ENCODE peak calls at places on chromosomes 7 and 10, in seven cellular contexts. One of them, this sample, is unnamed.

GRCh38 chr7:121448429-121448828 is 52.3 kb upstream of the FAM3C start:
- DNase-seq in body of pancreas: no peak
- DNase-seq in ovary: no peak
- DNase-seq in epithelial cell of prostate: no peak
- DNase-seq in WERI-Rb-1: no peak
- DNase-seq in A549: no peak
- DNase-seq in psoas muscle: no peak
- DNase-seq in this sample: no peak

GRCh38 chr7:11690395-11690794 is 141.6 kb downstream of the THSD7A start:
- DNase-seq in ovary: no peak
- DNase-seq in psoas muscle: no peak
- DNase-seq in WERI-Rb-1: no peak
- DNase-seq in A549: no peak
- DNase-seq in body of pancreas: no peak
- DNase-seq in epithelial cell of prostate: no peak
- DNase-seq in this sample: no peak

GRCh38 chr7:28395404-28395803 is 16.9 kb upstream of the CREB5 start:
- DNase-seq in ovary: no peak
- DNase-seq in body of pancreas: no peak
- DNase-seq in psoas muscle: no peak
- DNase-seq in WERI-Rb-1: no peak
- DNase-seq in A549: no peak
- DNase-seq in epithelial cell of prostate: no peak
- DNase-seq in this sample: no peak

GRCh38 chr7:100107890-100108289 is 6.4 kb downstream of the AP4M1 start:
- DNase-seq in body of pancreas: no peak
- DNase-seq in A549: no peak
- DNase-seq in psoas muscle: no peak
- DNase-seq in WERI-Rb-1: no peak
- DNase-seq in epithelial cell of prostate: no peak
- DNase-seq in ovary: no peak
- DNase-seq in this sample: no peak

GRCh38 chr10:59037018-59037389 is 139.4 kb upstream of the PHYHIPL start:
- DNase-seq in WERI-Rb-1: no peak
- DNase-seq in ovary: no peak
- DNase-seq in A549: no peak
- DNase-seq in body of pancreas: no peak
- DNase-seq in psoas muscle: no peak
- DNase-seq in epithelial cell of prostate: no peak
- DNase-seq in this sample: no peak

GRCh38 chr7:100654908-100655831 is 1.1 kb downstream of the ACTL6B start:
- DNase-seq in epithelial cell of prostate: no peak
- DNase-seq in A549: no peak
- DNase-seq in WERI-Rb-1: no peak
- DNase-seq in body of pancreas: no peak
- DNase-seq in psoas muscle: no peak
- DNase-seq in ovary: no peak
- DNase-seq in this sample: no peak

GRCh38 chr10:132497083-132497680 is 40.4 kb upstream of the INPP5A start:
- DNase-seq in WERI-Rb-1: peak; percentile 5
- DNase-seq in psoas muscle: peak; percentile 60
- DNase-seq in ovary: peak; percentile 32
- DNase-seq in body of pancreas: peak; percentile 7
- DNase-seq in epithelial cell of prostate: no peak
- DNase-seq in A549: no peak
- DNase-seq in this sample: no peak

GRCh38 chr10:113527181-113527580 is 25.7 kb upstream of the HABP2 start:
- DNase-seq in WERI-Rb-1: peak; percentile 22
- DNase-seq in ovary: no peak
- DNase-seq in body of pancreas: no peak
- DNase-seq in psoas muscle: no peak
- DNase-seq in epithelial cell of prostate: no peak
- DNase-seq in A549: no peak
- DNase-seq in this sample: no peak

GRCh38 chr10:93678386-93678785 is 24.0 kb downstream of the FRA10AC1 start:
- DNase-seq in A549: no peak
- DNase-seq in ovary: no peak
- DNase-seq in psoas muscle: no peak
- DNase-seq in body of pancreas: no peak
- DNase-seq in WERI-Rb-1: no peak
- DNase-seq in epithelial cell of prostate: no peak
- DNase-seq in this sample: no peak

DNA sequence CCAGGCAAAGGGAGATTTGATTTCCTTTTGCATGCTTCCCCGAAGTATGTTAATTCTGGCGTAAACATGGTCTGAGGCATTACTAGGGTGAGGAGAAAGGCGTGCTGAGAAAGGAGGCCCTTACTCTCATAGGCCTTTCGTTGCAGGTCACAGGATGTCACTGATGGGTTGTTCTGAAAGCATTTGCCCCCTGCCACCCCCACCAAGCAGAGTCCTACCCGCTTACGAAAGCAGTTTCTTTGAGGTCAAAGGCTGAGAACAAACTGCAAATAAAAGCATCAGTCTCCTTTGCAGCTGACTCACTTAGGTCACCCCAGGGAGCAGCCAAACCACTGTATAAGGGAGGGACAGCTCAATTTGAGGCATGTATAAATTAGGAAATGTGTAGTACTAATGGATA is 57.1 kb downstream of the BPGM start:
- DNase-seq in WERI-Rb-1: no peak
- DNase-seq in ovary: peak; percentile 79
- DNase-seq in epithelial cell of prostate: no peak
- DNase-seq in A549: no peak
- DNase-seq in body of pancreas: no peak
- DNase-seq in psoas muscle: no peak
- DNase-seq in this sample: no peak
- H3K27ac ChIP-seq in WERI-Rb-1: no peak overlapping the region
- H3K27ac ChIP-seq in ovary: peak overlapping the region; percentile 56
- H3K27ac ChIP-seq in epithelial cell of prostate: no peak overlapping the region
- H3K27ac ChIP-seq in A549: peak overlapping the region; percentile 15
- H3K27ac ChIP-seq in body of pancreas: no peak overlapping the region
- H3K27ac ChIP-seq in psoas muscle: no peak overlapping the region
- H3K27ac ChIP-seq in this sample: no peak overlapping the region

GRCh38 chr10:62380002-62380401 is 5.8 kb downstream of the ZNF365 start:
- DNase-seq in A549: peak; percentile 76
- DNase-seq in psoas muscle: no peak
- DNase-seq in body of pancreas: no peak
- DNase-seq in epithelial cell of prostate: peak; percentile 89
- DNase-seq in WERI-Rb-1: no peak
- DNase-seq in ovary: no peak
- DNase-seq in this sample: peak; percentile 92
- H3K27ac ChIP-seq in A549: peak overlapping the region; percentile 79
- H3K27ac ChIP-seq in psoas muscle: no peak overlapping the region
- H3K27ac ChIP-seq in body of pancreas: no peak overlapping the region
- H3K27ac ChIP-seq in epithelial cell of prostate: peak overlapping the region; percentile 99
- H3K27ac ChIP-seq in WERI-Rb-1: no peak overlapping the region
- H3K27ac ChIP-seq in ovary: no peak overlapping the region
- H3K27ac ChIP-seq in this sample: peak overlapping the region; percentile 81

DNA sequence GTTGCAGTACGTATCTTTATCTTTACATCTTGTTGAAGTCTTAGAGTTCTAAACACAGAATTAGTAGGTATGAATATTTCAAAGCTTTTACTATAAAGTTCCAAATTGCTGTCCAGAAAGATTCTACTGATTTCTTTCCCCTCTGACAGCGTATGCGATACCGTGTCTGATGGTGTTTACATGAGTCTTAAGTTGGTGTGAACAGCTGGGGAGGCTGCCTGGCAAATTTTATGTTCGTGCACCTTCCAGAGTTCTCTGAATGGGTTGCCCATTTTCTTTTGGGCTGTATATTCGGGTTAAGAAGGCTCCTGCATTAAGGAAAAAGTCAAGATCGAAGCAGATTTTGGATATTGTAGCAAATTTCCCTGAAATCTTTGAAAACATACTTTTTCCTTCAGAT is 8.3 kb downstream of the MDH2 start:
- DNase-seq in epithelial cell of prostate: no peak
- DNase-seq in WERI-Rb-1: no peak
- DNase-seq in body of pancreas: no peak
- DNase-seq in A549: no peak
- DNase-seq in psoas muscle: no peak
- DNase-seq in ovary: no peak
- DNase-seq in this sample: no peak
- H3K27ac ChIP-seq in epithelial cell of prostate: no peak overlapping the region
- H3K27ac ChIP-seq in WERI-Rb-1: no peak overlapping the region
- H3K27ac ChIP-seq in body of pancreas: peak overlapping the region; percentile 66
- H3K27ac ChIP-seq in A549: no peak overlapping the region
- H3K27ac ChIP-seq in psoas muscle: peak overlapping the region; percentile 88
- H3K27ac ChIP-seq in ovary: no peak overlapping the region
- H3K27ac ChIP-seq in this sample: no peak overlapping the region

GRCh38 chr7:5423272-5423843 is at the start of gene TNRC18:
- DNase-seq in A549: no peak
- DNase-seq in ovary: peak; percentile 79
- DNase-seq in WERI-Rb-1: no peak
- DNase-seq in psoas muscle: peak; percentile 76
- DNase-seq in body of pancreas: peak; percentile 48
- DNase-seq in epithelial cell of prostate: no peak
- DNase-seq in this sample: no peak
- H3K27ac ChIP-seq in A549: peak within 1 kb of the TSS; percentile 96
- H3K27ac ChIP-seq in ovary: peak within 1 kb of the TSS; percentile 99
- H3K27ac ChIP-seq in WERI-Rb-1: peak within 1 kb of the TSS; percentile 97
- H3K27ac ChIP-seq in psoas muscle: peak within 1 kb of the TSS; percentile 100
- H3K27ac ChIP-seq in body of pancreas: peak within 1 kb of the TSS; percentile 98
- H3K27ac ChIP-seq in epithelial cell of prostate: peak within 1 kb of the TSS; percentile 99
- H3K27ac ChIP-seq in this sample: peak within 1 kb of the TSS; percentile 96

GRCh38 chr10:74825371-74826141 is 844 bp upstream of the KAT6B start:
- DNase-seq in epithelial cell of prostate: no peak
- DNase-seq in body of pancreas: no peak
- DNase-seq in ovary: peak; percentile 80
- DNase-seq in WERI-Rb-1: peak; percentile 57
- DNase-seq in psoas muscle: no peak
- DNase-seq in A549: no peak
- DNase-seq in this sample: no peak
- H3K27ac ChIP-seq in epithelial cell of prostate: peak overlapping the region; percentile 86
- H3K27ac ChIP-seq in body of pancreas: peak overlapping the region; percentile 86
- H3K27ac ChIP-seq in ovary: peak overlapping the region; percentile 69
- H3K27ac ChIP-seq in WERI-Rb-1: peak overlapping the region; percentile 77
- H3K27ac ChIP-seq in psoas muscle: peak overlapping the region; percentile 88
- H3K27ac ChIP-seq in A549: peak overlapping the region; percentile 98
- H3K27ac ChIP-seq in this sample: no peak overlapping the region

DNA sequence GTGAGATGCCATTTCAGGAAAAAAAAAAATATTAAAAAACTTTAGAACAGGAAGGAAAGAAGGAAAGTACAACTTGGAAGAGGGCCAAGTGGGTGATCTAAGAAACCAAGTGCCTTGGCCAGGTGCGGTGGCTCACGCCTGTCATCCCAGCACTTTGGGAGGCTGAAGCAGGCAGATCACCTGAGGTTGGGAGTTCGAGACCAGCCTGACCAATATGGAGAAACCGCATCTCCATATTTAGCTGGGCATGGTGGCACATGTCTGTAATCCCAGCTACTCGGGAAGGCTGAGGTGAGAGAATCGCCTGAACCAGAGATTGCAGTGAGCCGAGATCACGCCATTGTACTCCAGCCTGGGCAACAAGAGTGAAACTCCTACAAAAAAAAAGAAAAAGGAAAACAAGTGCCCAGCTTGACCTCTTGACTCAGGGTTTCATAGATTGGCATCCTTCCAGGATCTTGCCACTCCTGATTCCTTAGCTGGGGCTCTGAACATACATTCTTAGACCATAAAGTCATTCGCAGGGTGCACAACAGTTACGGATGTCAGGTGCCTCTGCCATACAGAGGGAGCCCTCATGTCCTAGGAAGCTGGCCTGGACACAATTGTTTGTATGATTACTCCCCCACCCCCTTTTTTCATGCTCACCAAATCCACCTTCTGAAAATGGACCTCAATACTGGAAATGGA is 2.1 kb upstream of the GUSB start:
- DNase-seq in ovary: no peak
- DNase-seq in WERI-Rb-1: no peak
- DNase-seq in epithelial cell of prostate: peak; percentile 20
- DNase-seq in body of pancreas: no peak
- DNase-seq in psoas muscle: no peak
- DNase-seq in A549: peak; percentile 82
- DNase-seq in this sample: peak; percentile 33
- H3K27ac ChIP-seq in ovary: no peak overlapping the region
- H3K27ac ChIP-seq in WERI-Rb-1: no peak overlapping the region
- H3K27ac ChIP-seq in epithelial cell of prostate: peak overlapping the region; percentile 41
- H3K27ac ChIP-seq in body of pancreas: no peak overlapping the region
- H3K27ac ChIP-seq in psoas muscle: no peak overlapping the region
- H3K27ac ChIP-seq in A549: peak overlapping the region; percentile 92
- H3K27ac ChIP-seq in this sample: no peak overlapping the region

GRCh38 chr7:106022193-106022821 is 59.2 kb downstream of the CDHR3 start:
- DNase-seq in body of pancreas: no peak
- DNase-seq in A549: no peak
- DNase-seq in ovary: no peak
- DNase-seq in WERI-Rb-1: no peak
- DNase-seq in psoas muscle: no peak
- DNase-seq in epithelial cell of prostate: no peak
- DNase-seq in this sample: no peak
- H3K27ac ChIP-seq in body of pancreas: no peak overlapping the region
- H3K27ac ChIP-seq in A549: no peak overlapping the region
- H3K27ac ChIP-seq in ovary: no peak overlapping the region
- H3K27ac ChIP-seq in WERI-Rb-1: no peak overlapping the region
- H3K27ac ChIP-seq in psoas muscle: no peak overlapping the region
- H3K27ac ChIP-seq in epithelial cell of prostate: no peak overlapping the region
- H3K27ac ChIP-seq in this sample: no peak overlapping the region

This sample was measured in keratinocyte.